ENCODE peak calls at places on chromosomes 4 and X, in five cellular contexts. S, L, R, M and C are unnamed samples.

GRCh38 chr4:175351473-175351872 is 433.3 kb downstream of the ADAM29 start:
- DNase-seq in L (no peak), S (no peak), M (no peak), R (no peak), C (no peak)

GRCh38 chrX:83278988-83279387 is 229.1 kb upstream of the POU3F4 start:
- DNase-seq in M (no peak), L (no peak), S (no peak), R (no peak), C (no peak)

GRCh38 chrX:75522565-75523411 is at the start of gene ZDHHC15:
- DNase-seq in L (no peak), S (no peak), M (peak), R (no peak), C (peak)

GRCh38 chr4:110787109-110787508 is 164.2 kb upstream of the PITX2 start:
- DNase-seq in M (no peak), S (no peak), L (no peak), R (no peak), C (no peak)

GRCh38 chr4:147461161-147461560 is 19.7 kb upstream of the EDNRA start:
- DNase-seq in L (no peak), S (no peak), M (no peak), R (no peak), C (no peak)

GRCh38 chr4:182533948-182534347 is 290.7 kb downstream of the TENM3 start:
- DNase-seq in R (no peak), S (no peak), L (no peak), M (no peak), C (no peak)

GRCh38 chr4:142293536-142293935 is 552.6 kb downstream of the INPP4B start:
- DNase-seq in M (no peak), S (no peak), L (peak), R (no peak), C (no peak)

GRCh38 chr4:1215347-1216075 is 33.4 kb downstream of the CTBP1 start:
- DNase-seq in R (peak), L (no peak), S (no peak), M (no peak), C (no peak)

GRCh38 chr4:164572877-164573279 is 181.1 kb upstream of the SMIM31 start:
- DNase-seq in R (no peak), M (no peak), L (no peak), S (no peak), C (no peak)

GRCh38 chr4:74005528-74005927 is 7.1 kb upstream of the CXCL5 start:
- DNase-seq in S (no peak), M (no peak), L (peak), R (no peak), C (no peak)

GRCh38 chr4:10013722-10014121 is 7.6 kb downstream of the SLC2A9 start:
- DNase-seq in R (peak), L (peak), M (peak), S (no peak), C (no peak)

GRCh38 chrX:125203737-125204578 is 115.7 kb upstream of the TEX13C start:
- DNase-seq in R (no peak), M (no peak), L (no peak), S (no peak), C (no peak)

GRCh38 chr4:119300388-119301131 is 21.4 kb downstream of the FABP2 start:
- DNase-seq in R (peak), S (peak), L (peak), M (peak), C (peak)

GRCh38 chr4:87839309-87839946 is 6.7 kb downstream of the MEPE start:
- DNase-seq in S (no peak), L (peak), R (peak), M (no peak), C (peak)

GRCh38 chr4:79650217-79650616 is 242.2 kb upstream of the GK2 start:
- DNase-seq in L (no peak), M (no peak), R (no peak), S (no peak), C (no peak)

GRCh38 chrX:129925305-129926092 is 19.5 kb downstream of the UTP14A start:
- DNase-seq in S (peak), L (peak), M (peak), R (peak), C (peak)

GRCh38 chr4:72302981-72303704 is 265.9 kb downstream of the ADAMTS3 start:
- DNase-seq in R (peak), L (peak), M (peak), S (no peak), C (no peak)

GRCh38 chrX:150655713-150656266 is 37.4 kb upstream of the MTMR1 start:
- DNase-seq in L (no peak), R (no peak), M (no peak), S (no peak), C (no peak)

GRCh38 chr4:77586953-77587383 is 18.7 kb upstream of the CXCL13 start:
- DNase-seq in S (no peak), R (no peak), L (peak), M (no peak), C (no peak)

GRCh38 chr4:74535471-74535870 is 90.5 kb downstream of the AREG start:
- DNase-seq in L (no peak), M (no peak), S (no peak), R (no peak), C (no peak)

GRCh38 chrX:152899874-152900719 is 2.2 kb downstream of the ZNF185 start:
- DNase-seq in S (no peak), L (no peak), M (no peak), R (no peak), C (no peak)
- H3K4me3 ChIP-seq in S (no peak), L (no peak), M (no peak), R (no peak), C (no peak)

DNA sequence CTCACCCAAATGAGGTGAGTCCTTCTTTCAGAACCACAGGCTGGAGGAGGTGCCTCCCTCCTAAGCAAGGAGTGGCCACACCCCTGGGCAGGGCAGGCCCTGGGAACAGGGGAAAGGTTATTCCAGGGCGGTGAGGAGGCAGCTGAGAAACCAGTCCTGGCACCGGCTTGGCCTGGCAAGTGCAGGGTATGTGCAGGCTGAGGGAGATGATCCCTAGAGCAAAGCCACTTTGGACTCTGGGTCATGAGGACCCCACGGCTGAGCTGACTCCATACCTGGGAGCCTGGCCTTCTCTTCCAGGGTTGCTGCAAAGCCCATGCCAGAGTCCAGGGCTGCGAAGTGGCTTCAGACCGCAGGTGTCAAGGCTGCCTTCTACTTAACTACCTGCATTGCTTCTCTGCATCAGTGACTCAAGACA is 49.5 kb upstream of the HELT start:
- DNase-seq in L (no peak), R (no peak), S (no peak), M (peak), C (peak)
- H3K4me3 ChIP-seq in L (no peak), R (no peak), S (no peak), M (no peak), C (no peak)

GRCh38 chr4:140096921-140097320 is 57.1 kb downstream of the MAML3 start:
- DNase-seq in M (no peak), S (no peak), L (peak), R (peak), C (no peak)

GRCh38 chr4:140097572-140097971 is 56.4 kb downstream of the MAML3 start:
- DNase-seq in S (no peak), R (peak), L (no peak), M (no peak), C (no peak)

GRCh38 chr4:140099993-140100392 is 54.0 kb downstream of the MAML3 start:
- DNase-seq in S (no peak), R (no peak), M (no peak), L (peak), C (peak)

GRCh38 chr4:140096483-140096861 is 57.5 kb downstream of the MAML3 start:
- DNase-seq in S (no peak), R (peak), L (no peak), M (no peak), C (no peak)

GRCh38 chr4:140098481-140099132 is 55.4 kb downstream of the MAML3 start:
- DNase-seq in L (peak), S (no peak), R (peak), M (no peak), C (no peak)
- H3K4me3 ChIP-seq in L (no peak), S (peak), R (peak), M (no peak), C (peak)

DNA sequence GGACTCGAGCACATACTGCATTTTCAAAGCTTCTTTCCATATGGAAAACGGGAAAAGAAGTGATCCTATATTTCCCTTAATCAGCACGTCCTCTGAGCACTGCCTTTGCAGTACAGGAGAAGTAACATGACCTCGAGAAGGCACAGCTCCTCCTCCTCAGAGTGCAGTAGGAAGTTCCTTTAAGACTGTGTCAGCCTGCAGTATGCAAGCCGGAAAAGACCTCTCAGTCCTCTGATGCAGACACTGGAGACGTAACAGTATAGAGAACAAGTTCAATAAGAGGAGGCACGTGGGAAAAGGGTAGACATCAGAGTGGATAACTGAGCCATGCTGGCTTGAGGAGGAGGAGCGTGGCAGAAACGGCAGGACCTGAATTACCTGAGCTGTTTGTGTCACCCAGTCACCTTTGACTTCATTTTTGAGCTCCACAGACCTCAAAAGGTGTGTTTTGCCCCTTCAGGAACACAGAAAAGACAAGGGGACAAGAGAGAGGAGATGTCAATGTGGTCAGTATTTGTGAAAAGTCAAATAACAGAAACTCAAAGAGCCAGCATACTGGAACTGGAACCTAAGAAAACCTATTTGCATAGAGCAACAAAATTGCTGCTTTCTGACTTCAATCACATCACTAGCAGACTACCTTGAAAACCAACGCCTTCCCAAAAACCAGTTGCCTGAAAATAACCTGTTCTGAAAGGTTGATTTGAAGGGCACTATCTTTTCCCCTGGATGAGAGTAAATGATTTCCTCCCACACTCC is 20.8 kb downstream of the IRF2 start:
- DNase-seq in S (no peak), R (peak), L (peak), M (peak), C (no peak)
- H3K4me3 ChIP-seq in S (no peak), R (peak), L (no peak), M (no peak), C (no peak)